ENCODE peak calls at places on chromosome 14, in four cellular contexts. O is CD4-positive, CD25-positive, alpha-beta regulatory T cell; M is progenitor cell of endocrine pancreas; L is T-helper 17 cell. Z is an unnamed sample.

GRCh38 chr14:71555654-71556559 is 376.3 kb upstream of the RGS6 start:
- DNase-seq in O (peak), L (no peak), M (no peak), Z (no peak)

GRCh38 chr14:23141706-23142467 is 22.8 kb upstream of the CEBPE start:
- DNase-seq in M (no peak), O (no peak), L (no peak), Z (peak)

GRCh38 chr14:61150851-61151250 is 130.3 kb downstream of the TMEM30B start:
- DNase-seq in L (no peak), M (no peak), O (no peak), Z (no peak)

GRCh38 chr14:96688629-96689028 is 108.6 kb upstream of the VRK1 start:
- DNase-seq in O (no peak), M (no peak), L (no peak), Z (no peak)

GRCh38 chr14:106879241-106879640 is 1352.9 kb downstream of the TMEM121 start:
- DNase-seq in O (peak), M (no peak), L (no peak), Z (no peak)

GRCh38 chr14:31992051-31992450 is 85.1 kb upstream of the ARHGAP5 start:
- DNase-seq in L (no peak), M (no peak), O (no peak), Z (peak)

GRCh38 chr14:50666772-50667490 is 1.2 kb downstream of the SAV1 start:
- DNase-seq in L (no peak), O (peak), M (no peak), Z (no peak)

GRCh38 chr14:37992489-37992888 is 215.2 kb upstream of the SSTR1 start:
- DNase-seq in L (no peak), M (no peak), O (no peak), Z (no peak)

GRCh38 chr14:100105357-100106169 is 40.3 kb downstream of the EVL start:
- DNase-seq in M (no peak), O (peak), L (no peak), Z (no peak)

GRCh38 chr14:99838555-99839193 is 45.5 kb downstream of the EML1 start:
- DNase-seq in L (no peak), M (no peak), O (no peak), Z (peak)

GRCh38 chr14:91889477-91890211 is 22.3 kb upstream of the TC2N start:
- DNase-seq in L (no peak), O (no peak), M (no peak), Z (no peak)

GRCh38 chr14:52043690-52044089 is 25.2 kb downstream of the NID2 start:
- DNase-seq in M (peak), L (no peak), O (peak), Z (peak)

GRCh38 chr14:25431211-25432076 is 381.5 kb upstream of the STXBP6 start:
- DNase-seq in M (peak), O (peak), L (no peak), Z (no peak)

GRCh38 chr14:100285021-100285912 is 21.0 kb downstream of the SLC25A29 start:
- DNase-seq in L (peak), O (peak), M (peak), Z (peak)

GRCh38 chr14:53093206-53093605 is 59.9 kb downstream of the DDHD1 start:
- DNase-seq in O (no peak), L (no peak), M (no peak), Z (no peak)

GRCh38 chr14:87443787-87444186 is 549.2 kb downstream of the GALC start:
- DNase-seq in M (no peak), O (no peak), L (no peak), Z (no peak)

GRCh38 chr14:101500061-101500460 is 61.2 kb upstream of the DIO3 start:
- DNase-seq in O (no peak), L (no peak), M (no peak), Z (no peak)

GRCh38 chr14:86462193-86462592 is 932.2 kb downstream of the FLRT2 start:
- DNase-seq in O (no peak), M (no peak), L (no peak), Z (no peak)

GRCh38 chr14:47509957-47510356 is 165.4 kb downstream of the MDGA2 start:
- DNase-seq in M (no peak), L (no peak), O (no peak), Z (no peak)

GRCh38 chr14:51328089-51328941 is 88.3 kb downstream of the TMX1 start:
- DNase-seq in L (no peak), O (peak), M (no peak), Z (no peak)

GRCh38 chr14:56889705-56890104 is 79.4 kb upstream of the OTX2 start:
- DNase-seq in O (no peak), M (no peak), L (no peak), Z (no peak)

Z was measured in HTR-8/SVneo.